ENCODE peak calls at places on chromosome 5, in six cellular contexts. Z, V, S, H, Y and U are unnamed samples.

GRCh38 chr5:113513384-113514262 is at the start of gene YTHDC2:
- DNase-seq in Z (peak), V (peak), S (peak), H (peak), Y (peak), U (peak)

GRCh38 chr5:176736271-176736965 is 73.9 kb upstream of the UNC5A start:
- DNase-seq in Z (no peak), V (no peak), S (no peak), H (peak), Y (no peak), U (no peak)

GRCh38 chr5:116358911-116359418 is 215.7 kb downstream of the SEMA6A start:
- DNase-seq in Z (no peak), V (no peak), S (no peak), H (no peak), Y (peak), U (no peak)

GRCh38 chr5:157855404-157855994 is 3.4 kb downstream of the CLINT1 start:
- DNase-seq in Z (peak), V (peak), S (peak), H (peak), Y (peak), U (no peak)

GRCh38 chr5:56737002-56737621 is 78.2 kb upstream of the MAP3K1 start:
- DNase-seq in Z (peak), V (no peak), S (no peak), H (no peak), Y (peak), U (no peak)

GRCh38 chr5:178288373-178289368 is 56.1 kb upstream of the PHYKPL start:
- DNase-seq in Z (no peak), V (no peak), S (no peak), H (no peak), Y (no peak), U (no peak)

GRCh38 chr5:60196382-60197113 is 303.0 kb upstream of the PDE4D start:
- DNase-seq in Z (peak), V (peak), S (no peak), H (no peak), Y (no peak), U (no peak)

GRCh38 chr5:136249678-136250266 is 56.8 kb upstream of the SMIM32 start:
- DNase-seq in Z (peak), V (peak), S (peak), H (peak), Y (peak), U (no peak)

GRCh38 chr5:41863871-41864486 is 6.2 kb downstream of the OXCT1 start:
- DNase-seq in Z (peak), V (no peak), S (no peak), H (no peak), Y (no peak), U (no peak)

GRCh38 chr5:148005788-148006520 is 57.8 kb upstream of the SPINK5 start:
- DNase-seq in Z (peak), V (no peak), S (no peak), H (peak), Y (peak), U (no peak)

GRCh38 chr5:90518666-90519065 is 10.7 kb downstream of the LYSMD3 start:
- DNase-seq in Z (peak), V (no peak), S (no peak), H (no peak), Y (peak), U (no peak)

GRCh38 chr5:168324864-168325615 is 33.6 kb downstream of the WWC1 start:
- DNase-seq in Z (no peak), V (peak), S (no peak), H (no peak), Y (no peak), U (no peak)

GRCh38 chr5:16593013-16593412 is 23.8 kb downstream of the RETREG1 start:
- DNase-seq in Z (peak), V (no peak), S (no peak), H (no peak), Y (no peak), U (no peak)

GRCh38 chr5:173518856-173519255 is 97.6 kb downstream of the BOD1 start:
- DNase-seq in Z (no peak), V (no peak), S (no peak), H (no peak), Y (no peak), U (no peak)

GRCh38 chr5:59423021-59423420 is 470.5 kb downstream of the PDE4D start:
- DNase-seq in Z (peak), V (no peak), S (no peak), H (no peak), Y (no peak), U (no peak)

GRCh38 chr5:143499480-143500114 is 96.1 kb upstream of the NR3C1 start:
- DNase-seq in Z (no peak), V (no peak), S (no peak), H (no peak), Y (peak), U (no peak)

GRCh38 chr5:34923694-34924461 is 5.5 kb upstream of the DNAJC21 start:
- DNase-seq in Z (peak), V (peak), S (no peak), H (no peak), Y (no peak), U (no peak)

GRCh38 chr5:13591621-13592020 is 352.9 kb downstream of the DNAH5 start:
- DNase-seq in Z (peak), V (peak), S (no peak), H (no peak), Y (no peak), U (no peak)

GRCh38 chr5:137730331-137730730 is 5.6 kb downstream of the KLHL3 start:
- DNase-seq in Z (peak), V (no peak), S (no peak), H (no peak), Y (no peak), U (no peak)